ENCODE peak calls at places on chromosome 18, in seven cellular contexts. C, Z, A, P, S, V and E are unnamed samples.

GRCh38 chr18:58344080-58344670 is 284.7 kb downstream of the ALPK2 start:
- DNase-seq in C (no peak), Z (no peak), A (no peak), P (no peak), S (no peak), V (no peak), E (peak)

GRCh38 chr18:49178736-49179135 is 228.0 kb upstream of the SMAD7 start:
- DNase-seq in C (peak), Z (no peak), A (peak), P (peak), S (no peak), V (peak), E (no peak)

GRCh38 chr18:2154278-2154677 is 417.0 kb downstream of the METTL4 start:
- DNase-seq in C (no peak), Z (no peak), A (no peak), P (no peak), S (no peak), V (no peak), E (no peak)

GRCh38 chr18:46096651-46097300 is 1.3 kb downstream of the ATP5F1A start:
- DNase-seq in C (no peak), Z (no peak), A (no peak), P (no peak), S (no peak), V (peak), E (no peak)

GRCh38 chr18:68478246-68478645 is 236.7 kb downstream of the TMX3 start:
- DNase-seq in C (no peak), Z (no peak), A (no peak), P (no peak), S (no peak), V (no peak), E (no peak)

GRCh38 chr18:78861706-78862105 is 117.9 kb upstream of the SALL3 start:
- DNase-seq in C (no peak), Z (no peak), A (no peak), P (no peak), S (no peak), V (no peak), E (peak)

GRCh38 chr18:48777026-48777736 is 173.6 kb downstream of the SMAD7 start:
- DNase-seq in C (peak), Z (peak), A (peak), P (peak), S (peak), V (peak), E (no peak)

GRCh38 chr18:62044490-62045000 is 142.3 kb downstream of the PIGN start:
- DNase-seq in C (no peak), Z (no peak), A (no peak), P (no peak), S (no peak), V (peak), E (no peak)

GRCh38 chr18:68724021-68724420 is 9.1 kb upstream of the TMX3 start:
- DNase-seq in C (no peak), Z (no peak), A (no peak), P (no peak), S (no peak), V (no peak), E (no peak)

GRCh38 chr18:35811896-35812295 is 160.6 kb upstream of the RMP24 start:
- DNase-seq in C (no peak), Z (no peak), A (no peak), P (no peak), S (no peak), V (no peak), E (no peak)

GRCh38 chr18:74944676-74945075 is 264.3 kb downstream of the PTGR3 start:
- DNase-seq in C (no peak), Z (no peak), A (peak), P (no peak), S (no peak), V (no peak), E (no peak)

GRCh38 chr18:44238911-44239310 is 441.8 kb upstream of the SETBP1 start:
- DNase-seq in C (no peak), Z (no peak), A (no peak), P (no peak), S (no peak), V (no peak), E (no peak)

GRCh38 chr18:49447810-49448745 is 12.4 kb downstream of the DYM start:
- DNase-seq in C (no peak), Z (peak), A (peak), P (no peak), S (no peak), V (peak), E (no peak)

GRCh38 chr18:34639662-34640061 is 70.4 kb upstream of the DTNA start:
- DNase-seq in C (no peak), Z (no peak), A (no peak), P (no peak), S (no peak), V (peak), E (no peak)

GRCh38 chr18:44974174-44974573 is 293.5 kb downstream of the SETBP1 start:
- DNase-seq in C (no peak), Z (no peak), A (no peak), P (no peak), S (no peak), V (no peak), E (no peak)

GRCh38 chr18:56962322-56962721 is 184.6 kb upstream of the BOD1L2 start:
- DNase-seq in C (no peak), Z (no peak), A (no peak), P (no peak), S (no peak), V (no peak), E (no peak)

GRCh38 chr18:11578799-11579198 is 30.6 kb upstream of the SLC35G4 start:
- DNase-seq in C (no peak), Z (no peak), A (no peak), P (no peak), S (no peak), V (no peak), E (peak)

GRCh38 chr18:76452357-76452756 is 42.7 kb downstream of the ZNF516 start:
- DNase-seq in C (no peak), Z (no peak), A (no peak), P (no peak), S (no peak), V (peak), E (no peak)

GRCh38 chr18:76451475-76452331 is 43.3 kb downstream of the ZNF516 start:
- DNase-seq in C (no peak), Z (no peak), A (no peak), P (no peak), S (no peak), V (peak), E (no peak)

GRCh38 chr18:76455015-76455676 is 39.9 kb downstream of the ZNF516 start:
- DNase-seq in C (no peak), Z (no peak), A (no peak), P (no peak), S (no peak), V (no peak), E (no peak)

GRCh38 chr18:76454429-76454828 is 40.6 kb downstream of the ZNF516 start:
- DNase-seq in C (no peak), Z (no peak), A (no peak), P (no peak), S (no peak), V (no peak), E (no peak)

GRCh38 chr18:76453057-76453561 is 41.9 kb downstream of the ZNF516 start:
- DNase-seq in C (no peak), Z (no peak), A (no peak), P (no peak), S (no peak), V (no peak), E (no peak)
- H3K27ac ChIP-seq in C (peak), Z (no peak), A (no peak), P (no peak), S (no peak), V (no peak), E (peak)

GRCh38 chr18:63198098-63198760 is 121.3 kb downstream of the BCL2 start:
- DNase-seq in C (no peak), Z (no peak), A (no peak), P (no peak), S (no peak), V (no peak), E (no peak)
- H3K27ac ChIP-seq in C (no peak), Z (no peak), A (no peak), P (no peak), S (no peak), V (no peak), E (no peak)

GRCh38 chr18:13613591-13614317 is 112.6 kb downstream of the FAM210A start:
- DNase-seq in C (no peak), Z (no peak), A (no peak), P (no peak), S (no peak), V (no peak), E (peak)
- H3K27ac ChIP-seq in C (no peak), Z (no peak), A (no peak), P (no peak), S (peak), V (no peak), E (no peak)

GRCh38 chr18:29083545-29083944 is 906.6 kb upstream of the CDH2 start:
- DNase-seq in C (no peak), Z (no peak), A (no peak), P (no peak), S (no peak), V (peak), E (no peak)
- H3K27ac ChIP-seq in C (no peak), Z (no peak), A (no peak), P (no peak), S (no peak), V (no peak), E (no peak)

DNA sequence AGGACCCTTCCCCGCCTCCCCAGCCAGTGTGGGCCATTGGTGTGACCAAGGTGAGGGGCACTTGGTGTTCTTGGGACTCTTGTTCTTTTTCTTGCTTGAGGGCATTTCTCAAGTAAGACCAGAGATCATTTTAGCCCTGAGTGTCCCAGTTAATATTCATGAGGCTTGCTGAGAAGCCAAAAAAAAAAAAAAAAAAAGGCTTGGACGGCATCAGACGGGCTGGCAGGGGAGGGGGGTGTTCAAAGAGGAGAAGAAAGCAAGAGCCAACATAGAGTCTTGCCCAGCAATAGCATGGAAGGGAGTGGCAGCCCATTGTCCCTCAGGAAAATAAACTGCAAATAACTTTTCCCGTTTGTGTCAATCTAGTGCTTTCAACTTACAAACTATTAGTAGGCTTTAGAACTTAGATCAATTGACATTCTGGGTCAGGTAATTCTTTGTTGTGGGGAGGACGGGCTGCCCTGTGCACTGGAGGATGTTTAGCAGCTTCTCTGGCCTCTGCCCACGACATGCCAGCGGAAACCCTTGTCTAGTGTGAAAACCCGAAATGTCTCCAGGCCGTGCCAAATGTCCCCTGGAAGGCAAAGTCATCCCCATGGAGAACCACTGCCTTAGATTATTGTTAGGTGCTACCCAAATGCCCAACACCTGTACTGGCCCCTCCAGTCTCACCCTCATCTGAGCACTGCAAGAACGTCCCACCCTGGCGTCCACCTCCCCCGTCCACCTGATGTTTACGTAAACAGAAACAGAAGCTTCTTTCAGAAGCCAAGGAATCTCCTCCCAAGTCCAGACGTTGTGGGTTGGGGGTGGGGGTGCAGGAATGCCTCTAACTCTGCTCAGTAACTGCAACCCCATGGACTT is 163.4 kb downstream of the BCL2 start:
- DNase-seq in C (no peak), Z (no peak), A (no peak), P (no peak), S (no peak), V (no peak), E (no peak)
- H3K27ac ChIP-seq in C (no peak), Z (no peak), A (no peak), P (no peak), S (peak), V (no peak), E (no peak)

DNA sequence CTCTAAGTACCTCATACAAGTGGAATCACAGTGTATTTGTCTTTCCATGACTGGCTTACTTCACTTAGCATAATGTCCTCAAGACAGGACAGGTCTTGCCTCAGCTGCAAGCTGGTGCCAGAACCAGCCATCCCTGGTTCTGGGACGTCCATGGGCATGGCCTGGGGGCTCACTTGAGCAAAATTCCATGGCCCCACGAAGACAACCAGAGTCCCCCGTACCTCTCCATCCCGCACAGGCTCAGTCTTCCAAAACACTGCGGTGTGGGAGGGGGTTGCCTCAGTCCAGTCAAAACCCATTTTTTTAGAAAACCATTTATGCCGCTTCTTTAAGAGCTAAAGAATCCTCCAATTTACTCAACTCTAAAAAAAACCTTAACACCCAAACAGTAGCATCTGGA is 21.7 kb upstream of the CABLES1 start:
- DNase-seq in C (no peak), Z (no peak), A (no peak), P (no peak), S (no peak), V (no peak), E (no peak)
- H3K27ac ChIP-seq in C (no peak), Z (no peak), A (peak), P (no peak), S (no peak), V (no peak), E (no peak)